ENCODE peak calls at places on chromosomes 16 and 17, in eight cellular contexts. M, E, J, B, V, S, C and I are unnamed samples.

GRCh38 chr17:40025991-40026815 is 11.0 kb downstream of the CSF3 start:
- DNase-seq in M (peak), E (no peak), J (no peak), B (no peak), V (no peak), S (no peak), C (peak), I (no peak)

GRCh38 chr16:70780546-70780945 is 20.4 kb downstream of the VAC14 start:
- DNase-seq in M (no peak), E (no peak), J (no peak), B (no peak), V (no peak), S (no peak), C (no peak), I (no peak)

GRCh38 chr16:81550412-81550768 is 105.8 kb downstream of the CMIP start:
- DNase-seq in M (no peak), E (no peak), J (no peak), B (no peak), V (no peak), S (no peak), C (no peak), I (no peak)

GRCh38 chr17:156946-157345 is 19.6 kb downstream of the SCGB1C2 start:
- DNase-seq in M (no peak), E (no peak), J (no peak), B (no peak), V (no peak), S (no peak), C (no peak), I (no peak)

GRCh38 chr16:35685085-35685484 is 2225.7 kb downstream of the TP53TG3F start:
- DNase-seq in M (no peak), E (no peak), J (no peak), B (no peak), V (no peak), S (no peak), C (no peak), I (no peak)

GRCh38 chr17:35243459-35244204 is 760 bp downstream of the SLFN5 start:
- DNase-seq in M (peak), E (no peak), J (peak), B (peak), V (peak), S (peak), C (peak), I (no peak)

GRCh38 chr17:72388765-72389473 is 268.1 kb downstream of the SOX9 start:
- DNase-seq in M (no peak), E (no peak), J (no peak), B (no peak), V (peak), S (no peak), C (no peak), I (peak)

GRCh38 chr17:56514264-56514663 is 79.2 kb upstream of the NOG start:
- DNase-seq in M (no peak), E (no peak), J (no peak), B (no peak), V (no peak), S (no peak), C (no peak), I (no peak)

GRCh38 chr17:72185571-72185970 is 64.8 kb downstream of the SOX9 start:
- DNase-seq in M (no peak), E (no peak), J (no peak), B (no peak), V (no peak), S (no peak), C (no peak), I (no peak)

GRCh38 chr17:76793775-76794174 is 55.9 kb downstream of the MFSD11 start:
- DNase-seq in M (no peak), E (no peak), J (no peak), B (no peak), V (no peak), S (no peak), C (no peak), I (no peak)

GRCh38 chr16:58366247-58367031 is 25.8 kb upstream of the GINS3 start:
- DNase-seq in M (no peak), E (no peak), J (peak), B (no peak), V (peak), S (no peak), C (no peak), I (no peak)

GRCh38 chr16:23950898-23951297 is 115.1 kb downstream of the PRKCB start:
- DNase-seq in M (no peak), E (no peak), J (no peak), B (no peak), V (no peak), S (peak), C (no peak), I (no peak)

GRCh38 chr17:45143767-45144198 is 4.5 kb upstream of the HEXIM1 start:
- DNase-seq in M (no peak), E (no peak), J (peak), B (no peak), V (peak), S (peak), C (peak), I (peak)
- H3K4me3 ChIP-seq in M (no peak), E (peak), J (peak), B (no peak), V (peak), S (peak), C (peak), I (peak)

GRCh38 chr16:838741-839140 is 38.2 kb upstream of the GNG13 start:
- DNase-seq in M (no peak), E (no peak), J (no peak), B (no peak), V (no peak), S (no peak), C (no peak), I (no peak)
- H3K4me3 ChIP-seq in M (no peak), E (no peak), J (no peak), B (no peak), V (no peak), S (no peak), C (no peak), I (no peak)

GRCh38 chr17:47830396-47830907 is 889 bp downstream of the MRPL10 start:
- DNase-seq in M (no peak), E (no peak), J (no peak), B (no peak), V (no peak), S (no peak), C (no peak), I (no peak)

GRCh38 chr17:47834756-47835155 is 3.3 kb downstream of the LRRC46 start:
- DNase-seq in M (no peak), E (no peak), J (no peak), B (no peak), V (no peak), S (no peak), C (no peak), I (no peak)

GRCh38 chr17:47829870-47830269 is 1.5 kb downstream of the MRPL10 start:
- DNase-seq in M (peak), E (no peak), J (no peak), B (no peak), V (no peak), S (no peak), C (no peak), I (no peak)

GRCh38 chr17:47830991-47831933 is at the start of the genes LRRC46 and MRPL10:
- DNase-seq in M (peak), E (peak), J (peak), B (peak), V (peak), S (peak), C (peak), I (peak)

DNA sequence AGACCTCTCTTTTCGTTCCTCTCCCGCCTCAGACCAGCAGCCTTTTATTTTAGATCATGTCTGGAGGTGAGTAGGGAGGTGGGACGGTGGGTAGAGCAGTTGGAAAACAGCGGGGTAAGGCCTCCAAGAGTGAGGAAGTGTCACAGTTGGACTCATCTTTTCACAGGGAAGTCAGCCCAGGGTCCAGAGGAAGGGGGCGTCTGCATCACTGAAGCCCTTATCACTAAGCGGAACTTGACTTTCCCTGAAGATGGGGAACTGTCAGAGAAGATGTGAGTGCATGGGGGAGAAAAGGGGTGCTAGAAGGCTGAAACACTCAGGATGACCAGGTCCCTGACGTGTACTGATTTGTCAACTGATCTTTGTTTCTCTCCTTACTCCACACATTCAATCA is 461 bp downstream of the LRRC46 start:
- DNase-seq in M (no peak), E (no peak), J (no peak), B (no peak), V (no peak), S (no peak), C (no peak), I (no peak)
- H3K4me3 ChIP-seq in M (peak), E (peak), J (peak), B (peak), V (peak), S (peak), C (peak), I (peak)

DNA sequence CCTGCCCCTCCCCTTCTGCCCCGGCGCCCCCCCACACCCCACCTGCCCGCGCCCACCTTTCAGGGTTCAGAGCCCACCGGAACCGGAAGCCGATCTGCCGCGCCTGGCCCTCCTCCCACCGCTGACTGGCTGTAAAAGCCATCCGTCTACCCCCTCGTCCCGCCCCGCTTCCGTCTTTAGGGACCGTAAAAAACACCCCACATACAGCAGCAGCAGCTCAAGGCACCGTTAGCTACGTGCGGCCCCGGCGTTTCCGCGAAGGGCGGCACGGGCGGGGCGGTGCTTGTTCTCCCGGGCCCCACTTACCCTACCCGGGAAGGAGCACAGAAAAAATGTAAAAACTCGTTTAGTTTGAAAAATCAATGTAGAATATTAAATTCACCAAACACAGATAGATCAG is at the start of gene MRPL28:
- DNase-seq in M (peak), E (peak), J (peak), B (peak), V (peak), S (peak), C (peak), I (peak)
- H3K4me3 ChIP-seq in M (peak), E (peak), J (peak), B (peak), V (peak), S (no peak), C (peak), I (peak)

GRCh38 chr17:28940675-28941074 is 10.6 kb downstream of the PHF12 start:
- DNase-seq in M (no peak), E (no peak), J (no peak), B (no peak), V (no peak), S (no peak), C (no peak), I (no peak)
- H3K4me3 ChIP-seq in M (no peak), E (no peak), J (no peak), B (no peak), V (no peak), S (no peak), C (no peak), I (no peak)

DNA sequence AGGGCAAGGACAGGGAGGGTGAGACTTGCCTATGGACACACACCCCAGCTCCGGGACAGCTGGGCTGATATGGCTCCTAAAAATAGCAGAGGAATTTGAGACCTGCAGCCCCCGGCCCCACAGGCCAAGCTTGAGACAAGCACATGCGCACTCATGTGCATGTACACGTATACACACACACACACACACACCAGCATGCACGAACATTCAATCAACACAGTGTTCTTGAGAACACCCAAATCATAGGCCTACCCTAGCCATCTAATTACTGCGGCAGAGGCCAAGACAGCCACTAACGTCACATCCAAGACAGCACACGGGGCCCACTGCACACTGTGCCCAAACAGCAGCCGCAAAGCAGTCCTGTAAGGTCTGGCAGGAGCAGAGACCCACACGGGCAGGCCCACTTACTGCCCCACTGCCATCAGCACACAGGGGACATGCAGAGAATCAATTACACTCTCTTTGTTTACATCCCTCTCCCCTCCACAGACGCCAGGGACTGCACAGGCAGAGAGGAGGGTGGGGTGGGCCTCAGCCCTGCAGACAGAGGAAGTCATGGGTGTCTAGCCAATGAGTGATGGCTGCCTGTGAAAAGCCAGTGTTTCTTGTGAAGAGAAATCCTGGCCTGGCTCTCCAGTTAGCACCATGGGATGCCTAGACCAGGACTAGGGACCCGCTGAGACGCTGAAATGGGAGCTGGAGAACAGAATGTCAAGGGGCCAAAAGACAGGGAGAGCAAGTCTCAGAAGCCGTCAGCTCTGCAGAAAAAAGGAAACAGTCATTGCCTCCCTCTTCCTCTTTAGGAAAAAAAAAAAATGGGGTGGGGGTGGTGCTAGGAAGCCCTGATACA is 39.3 kb downstream of the MYO18A start:
- DNase-seq in M (peak), E (no peak), J (no peak), B (no peak), V (peak), S (no peak), C (peak), I (peak)
- H3K4me3 ChIP-seq in M (peak), E (peak), J (peak), B (peak), V (peak), S (no peak), C (peak), I (peak)

GRCh38 chr16:2028146-2028545 is 1.4 kb downstream of the NHERF2 start:
- DNase-seq in M (no peak), E (no peak), J (no peak), B (no peak), V (no peak), S (no peak), C (no peak), I (no peak)
- H3K4me3 ChIP-seq in M (no peak), E (no peak), J (peak), B (no peak), V (peak), S (no peak), C (no peak), I (no peak)

GRCh38 chr17:69342896-69343644 is 16.1 kb upstream of the ABCA5 start:
- DNase-seq in M (no peak), E (no peak), J (no peak), B (no peak), V (no peak), S (no peak), C (no peak), I (no peak)
- H3K4me3 ChIP-seq in M (no peak), E (no peak), J (no peak), B (no peak), V (no peak), S (no peak), C (no peak), I (no peak)